ENCODE peak calls at places on chromosomes 4 and X, in four cellular contexts. One of them, this sample, is unnamed.

GRCh38 chrX:150211988-150212387 is 151.1 kb upstream of the MAMLD1 start:
- DNase-seq in SK-N-SH: no peak
- DNase-seq in GM12878: no peak
- DNase-seq in K562: no peak
- DNase-seq in this sample: no peak

GRCh38 chrX:106707771-106708454 is 18.6 kb upstream of the RNF128 start:
- DNase-seq in K562: no peak
- DNase-seq in GM12878: no peak
- DNase-seq in SK-N-SH: no peak
- DNase-seq in this sample: no peak

GRCh38 chr4:8817081-8817812 is 54.4 kb downstream of the HMX1 start:
- DNase-seq in GM12878: no peak
- DNase-seq in SK-N-SH: peak
- DNase-seq in K562: no peak
- DNase-seq in this sample: peak

GRCh38 chr4:186570193-186570996 is 15.0 kb upstream of the MTNR1A start:
- DNase-seq in GM12878: no peak
- DNase-seq in K562: no peak
- DNase-seq in SK-N-SH: no peak
- DNase-seq in this sample: no peak

GRCh38 chr4:5220028-5220427 is 168.7 kb downstream of the STK32B start:
- DNase-seq in SK-N-SH: no peak
- DNase-seq in K562: no peak
- DNase-seq in GM12878: no peak
- DNase-seq in this sample: no peak

GRCh38 chr4:56671373-56671772 is 9.7 kb downstream of the HOPX start:
- DNase-seq in SK-N-SH: no peak
- DNase-seq in K562: no peak
- DNase-seq in GM12878: no peak
- DNase-seq in this sample: no peak

GRCh38 chr4:23091674-23092073 is 398.9 kb downstream of the GBA3 start:
- DNase-seq in SK-N-SH: no peak
- DNase-seq in GM12878: no peak
- DNase-seq in K562: no peak
- DNase-seq in this sample: no peak

GRCh38 chrX:56783450-56783831 is 54.4 kb downstream of the NBDY start:
- DNase-seq in SK-N-SH: peak
- DNase-seq in GM12878: peak
- DNase-seq in K562: no peak
- DNase-seq in this sample: no peak

GRCh38 chrX:16640823-16641222 is 9.1 kb upstream of the S100G start:
- DNase-seq in K562: no peak
- DNase-seq in GM12878: no peak
- DNase-seq in SK-N-SH: no peak
- DNase-seq in this sample: no peak

GRCh38 chr4:87912164-87913004 is 63.1 kb upstream of the SPP1 start:
- DNase-seq in K562: no peak
- DNase-seq in SK-N-SH: no peak
- DNase-seq in GM12878: no peak
- DNase-seq in this sample: no peak

GRCh38 chr4:76515975-76516853 is 81.2 kb downstream of the SHROOM3 start:
- DNase-seq in K562: no peak
- DNase-seq in GM12878: peak
- DNase-seq in SK-N-SH: no peak
- DNase-seq in this sample: no peak

GRCh38 chrX:115968436-115969252 is 201.9 kb upstream of the AGTR2 start:
- DNase-seq in SK-N-SH: peak
- DNase-seq in K562: no peak
- DNase-seq in GM12878: no peak
- DNase-seq in this sample: peak

GRCh38 chr4:74671074-74671698 is 123.1 kb downstream of the BTC start:
- DNase-seq in K562: peak
- DNase-seq in SK-N-SH: peak
- DNase-seq in GM12878: no peak
- DNase-seq in this sample: peak

GRCh38 chrX:11481035-11481434 is 184.7 kb downstream of the ARHGAP6 start:
- DNase-seq in GM12878: no peak
- DNase-seq in K562: no peak
- DNase-seq in SK-N-SH: no peak
- DNase-seq in this sample: no peak

GRCh38 chrX:150486011-150486410 is 82.4 kb upstream of the MTM1 start:
- DNase-seq in GM12878: no peak
- DNase-seq in K562: peak
- DNase-seq in SK-N-SH: peak
- DNase-seq in this sample: peak

GRCh38 chrX:150926304-150926703 is 27.8 kb upstream of the CD99L2 start:
- DNase-seq in K562: no peak
- DNase-seq in SK-N-SH: no peak
- DNase-seq in GM12878: no peak
- DNase-seq in this sample: no peak

GRCh38 chr4:141771889-141772830 is 135.8 kb downstream of the IL15 start:
- DNase-seq in K562: no peak
- DNase-seq in GM12878: peak
- DNase-seq in SK-N-SH: no peak
- DNase-seq in this sample: no peak

GRCh38 chr4:101020956-101021355 is 326.4 kb downstream of the PPP3CA start:
- DNase-seq in K562: no peak
- DNase-seq in GM12878: peak
- DNase-seq in SK-N-SH: no peak
- DNase-seq in this sample: no peak

GRCh38 chr4:26062221-26062620 is 148.2 kb downstream of the SMIM20 start:
- DNase-seq in GM12878: no peak
- DNase-seq in K562: no peak
- DNase-seq in SK-N-SH: no peak
- DNase-seq in this sample: no peak

GRCh38 chr4:1695913-1696312 is 11.8 kb upstream of the FAM53A start:
- DNase-seq in GM12878: no peak
- DNase-seq in K562: no peak
- DNase-seq in SK-N-SH: no peak
- DNase-seq in this sample: no peak

GRCh38 chr4:110630621-110631402 is 7.9 kb upstream of the PITX2 start:
- DNase-seq in K562: no peak
- DNase-seq in SK-N-SH: no peak
- DNase-seq in GM12878: no peak
- DNase-seq in this sample: peak

GRCh38 chr4:46549125-46549524 is 159.2 kb upstream of the GABRA2 start:
- DNase-seq in GM12878: no peak
- DNase-seq in SK-N-SH: no peak
- DNase-seq in K562: no peak
- DNase-seq in this sample: no peak

GRCh38 chrX:123964155-123964554 is 2.6 kb downstream of the STAG2 start:
- DNase-seq in K562: no peak
- DNase-seq in SK-N-SH: no peak
- DNase-seq in GM12878: no peak
- DNase-seq in this sample: no peak

GRCh38 chrX:5474282-5474681 is 754.4 kb downstream of the NLGN4X start:
- DNase-seq in SK-N-SH: no peak
- DNase-seq in K562: no peak
- DNase-seq in GM12878: no peak
- DNase-seq in this sample: no peak

GRCh38 chrX:39752820-39753219 is 344.9 kb downstream of the BCOR start:
- DNase-seq in K562: no peak
- DNase-seq in SK-N-SH: no peak
- DNase-seq in GM12878: no peak
- DNase-seq in this sample: no peak

GRCh38 chr4:67522851-67523671 is 22.2 kb downstream of the CENPC start:
- DNase-seq in GM12878: no peak
- DNase-seq in K562: peak
- DNase-seq in SK-N-SH: no peak
- DNase-seq in this sample: no peak

GRCh38 chr4:47390438-47391125 is 72.9 kb downstream of the COMMD8 start:
- DNase-seq in GM12878: no peak
- DNase-seq in K562: no peak
- DNase-seq in SK-N-SH: no peak
- DNase-seq in this sample: no peak

GRCh38 chr4:98746530-98746929 is 88.1 kb upstream of the TSPAN5 start:
- DNase-seq in GM12878: no peak
- DNase-seq in SK-N-SH: no peak
- DNase-seq in K562: no peak
- DNase-seq in this sample: no peak
- TF ChIP-seq NRF1 in GM12878: no peak
- TF ChIP-seq NRF1 in SK-N-SH: no peak
- TF ChIP-seq NRF1 in K562: no peak
- TF ChIP-seq NRF1 in this sample: no peak

GRCh38 chr4:188975271-188975670 is 836.0 kb downstream of the TRIML1 start:
- DNase-seq in GM12878: no peak
- DNase-seq in K562: no peak
- DNase-seq in SK-N-SH: no peak
- DNase-seq in this sample: no peak

GRCh38 chr4:188976644-188977115 is 837.4 kb downstream of the TRIML1 start:
- DNase-seq in GM12878: no peak
- DNase-seq in K562: no peak
- DNase-seq in SK-N-SH: no peak
- DNase-seq in this sample: peak

DNA sequence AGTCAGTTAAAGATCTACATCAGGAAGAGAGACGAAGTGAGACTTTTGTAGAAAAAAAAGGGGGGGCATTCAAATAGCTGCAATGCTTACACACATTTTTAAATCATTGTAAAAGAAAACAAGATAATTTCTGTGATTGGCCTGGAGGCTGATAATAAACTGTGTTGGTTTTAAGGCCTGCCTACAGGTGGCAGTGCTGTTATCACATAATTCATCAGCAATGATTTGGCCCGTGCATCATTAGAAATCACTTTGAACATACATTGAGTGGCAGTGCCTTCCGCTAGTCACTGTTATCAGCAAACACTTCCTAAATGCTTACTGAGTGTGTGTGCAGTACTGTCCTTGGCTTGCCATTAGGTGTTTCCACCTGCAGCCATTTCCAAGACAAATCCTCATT is 831.9 kb downstream of the TRIML1 start:
- DNase-seq in SK-N-SH: peak
- DNase-seq in K562: no peak
- DNase-seq in GM12878: no peak
- DNase-seq in this sample: no peak
- TF ChIP-seq NRF1 in SK-N-SH: no peak
- TF ChIP-seq NRF1 in K562: no peak
- TF ChIP-seq NRF1 in GM12878: no peak
- TF ChIP-seq NRF1 in this sample: no peak

GRCh38 chr4:19982556-19982955 is 269.1 kb upstream of the SLIT2 start:
- DNase-seq in K562: no peak
- DNase-seq in SK-N-SH: no peak
- DNase-seq in GM12878: no peak
- DNase-seq in this sample: no peak
- TF ChIP-seq NRF1 in K562: no peak
- TF ChIP-seq NRF1 in SK-N-SH: no peak
- TF ChIP-seq NRF1 in GM12878: no peak
- TF ChIP-seq NRF1 in this sample: no peak

DNA sequence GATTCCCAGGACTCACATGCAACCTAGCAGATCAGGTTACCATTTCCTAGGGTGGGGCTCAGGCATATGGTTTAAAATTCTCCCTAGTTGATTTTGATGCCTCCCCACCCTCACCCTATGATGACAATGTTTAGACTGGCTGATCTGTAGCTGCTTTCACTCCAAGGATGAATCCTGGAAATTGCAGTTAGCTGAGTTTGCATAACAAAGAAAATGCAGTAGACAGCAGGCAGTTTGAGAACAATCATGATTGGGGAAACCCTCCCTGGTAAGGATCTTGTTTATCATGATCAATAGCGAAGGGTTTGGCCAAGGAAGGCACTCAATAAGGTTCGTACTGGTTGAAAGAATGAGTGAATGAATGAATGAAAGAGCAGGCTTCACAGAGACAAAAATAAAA is 2.1 kb downstream of the ZNF518B start:
- DNase-seq in GM12878: no peak
- DNase-seq in SK-N-SH: no peak
- DNase-seq in K562: no peak
- DNase-seq in this sample: no peak
- TF ChIP-seq NRF1 in GM12878: no peak
- TF ChIP-seq NRF1 in SK-N-SH: no peak
- TF ChIP-seq NRF1 in K562: no peak
- TF ChIP-seq NRF1 in this sample: no peak

DNA sequence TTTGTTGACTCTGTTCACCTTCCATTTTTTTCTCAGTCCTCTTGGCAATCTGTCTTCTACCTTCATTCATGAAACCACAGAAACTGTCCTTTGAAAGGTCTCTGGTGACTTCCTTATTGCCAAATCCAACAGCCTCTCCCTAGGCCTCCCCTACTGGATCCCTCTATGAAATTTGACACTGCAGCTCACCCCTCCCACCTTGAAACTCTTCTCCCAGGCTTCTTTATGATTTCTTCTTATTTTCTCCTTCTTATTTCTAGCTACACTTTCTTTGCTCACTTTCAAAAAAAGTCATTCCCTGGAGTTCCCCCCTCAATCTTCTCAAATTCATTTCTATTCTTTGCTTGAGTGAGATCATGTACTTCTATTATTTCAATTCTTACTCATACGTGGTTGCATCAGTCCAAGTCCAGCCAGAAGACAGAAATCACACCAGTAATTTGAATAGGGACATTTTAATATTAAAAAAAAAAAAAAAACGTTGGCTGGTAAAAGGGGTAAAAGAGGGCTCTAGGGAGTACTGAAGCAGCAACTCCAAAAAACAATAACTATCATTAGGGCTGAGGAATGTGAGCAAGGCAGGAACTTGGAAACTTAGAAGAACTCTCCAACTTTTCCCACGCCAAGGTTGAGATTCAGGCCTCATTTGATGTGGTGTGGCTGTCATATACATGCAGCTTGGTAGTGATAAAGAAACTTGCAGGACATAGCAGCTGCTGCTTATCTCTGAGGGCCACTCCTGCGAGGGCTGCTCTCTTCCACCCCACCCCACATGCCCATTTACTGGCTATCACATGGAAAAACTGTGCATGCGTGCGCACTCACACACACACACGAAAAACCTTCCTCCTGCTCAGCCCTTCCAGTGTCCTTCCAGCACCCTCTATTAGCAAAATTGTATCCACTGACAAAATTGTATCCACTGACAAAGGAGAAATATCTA is 169.8 kb upstream of the GALNT7 start:
- DNase-seq in K562: peak
- DNase-seq in GM12878: no peak
- DNase-seq in SK-N-SH: no peak
- DNase-seq in this sample: no peak
- TF ChIP-seq NRF1 in K562: peak
- TF ChIP-seq NRF1 in GM12878: no peak
- TF ChIP-seq NRF1 in SK-N-SH: no peak
- TF ChIP-seq NRF1 in this sample: no peak

GRCh38 chr4:143351149-143351691 is 14.5 kb downstream of the GAB1 start:
- DNase-seq in SK-N-SH: no peak
- DNase-seq in GM12878: no peak
- DNase-seq in K562: no peak
- DNase-seq in this sample: no peak
- TF ChIP-seq NRF1 in SK-N-SH: no peak
- TF ChIP-seq NRF1 in GM12878: no peak
- TF ChIP-seq NRF1 in K562: no peak
- TF ChIP-seq NRF1 in this sample: no peak

This sample was measured in H1.